ENCODE peak calls at places on chromosomes 5 and 9, in five cellular contexts. K is HepG2, U is K562, G is A549, X is GM12878. D is an unnamed sample.

GRCh38 chr5:134904621-134905245 is at the start of gene PCBD2:
- DNase-seq in K (peak; percentile 80), U (peak; percentile 94), G (peak; percentile 83), X (peak; percentile 73), D (peak; percentile 96)

GRCh38 chr9:86804011-86804410 is 143.3 kb downstream of the GAS1 start:
- DNase-seq in K (no peak), U (no peak), G (no peak), X (no peak), D (no peak)

GRCh38 chr5:107103522-107103921 is 567.2 kb downstream of the EFNA5 start:
- DNase-seq in K (no peak), U (no peak), G (no peak), X (no peak), D (no peak)

GRCh38 chr9:72599874-72600534 is 78.6 kb downstream of the TMC1 start:
- DNase-seq in K (no peak), U (no peak), G (no peak), X (no peak), D (no peak)

GRCh38 chr9:132008184-132008781 is 71.4 kb downstream of the MED27 start:
- DNase-seq in K (no peak), U (no peak), G (peak; percentile 72), X (no peak), D (no peak)

GRCh38 chr5:1512541-1513291 is 11.0 kb downstream of the LPCAT1 start:
- DNase-seq in K (no peak), U (no peak), G (no peak), X (no peak), D (peak; percentile 3)

GRCh38 chr5:105952875-105953274 is 1717.9 kb downstream of the EFNA5 start:
- DNase-seq in K (no peak), U (no peak), G (no peak), X (no peak), D (no peak)

GRCh38 chr5:123681061-123681460 is 169.1 kb downstream of the CSNK1G3 start:
- DNase-seq in K (no peak), U (no peak), G (no peak), X (no peak), D (no peak)

GRCh38 chr5:50923768-50924113 is 257.3 kb downstream of the PARP8 start:
- DNase-seq in K (no peak), U (no peak), G (no peak), X (no peak), D (no peak)

GRCh38 chr9:7376838-7377237 is 422.7 kb downstream of the DMAC1 start:
- DNase-seq in K (no peak), U (no peak), G (no peak), X (no peak), D (no peak)

GRCh38 chr5:112159435-112159834 is 259.6 kb downstream of the EPB41L4A start:
- DNase-seq in K (no peak), U (no peak), G (no peak), X (no peak), D (no peak)

GRCh38 chr9:132977626-132978450 is 656 bp upstream of the GFI1B start:
- DNase-seq in K (peak; percentile 76), U (peak; percentile 93), G (peak; percentile 83), X (no peak), D (peak; percentile 86)

GRCh38 chr5:109141499-109142200 is 268.1 kb downstream of the PJA2 start:
- DNase-seq in K (no peak), U (peak; percentile 51), G (no peak), X (no peak), D (peak; percentile 12)

GRCh38 chr5:89353837-89354551 is 471.0 kb upstream of the MEF2C start:
- DNase-seq in K (no peak), U (peak; percentile 23), G (no peak), X (peak; percentile 55), D (no peak)

GRCh38 chr5:27524515-27524914 is 486.1 kb upstream of the CDH9 start:
- DNase-seq in K (no peak), U (no peak), G (no peak), X (no peak), D (no peak)

GRCh38 chr5:38633505-38633904 is 77.1 kb upstream of the LIFR start:
- DNase-seq in K (no peak), U (no peak), G (no peak), X (no peak), D (no peak)

GRCh38 chr9:134571946-134572914 is 69.4 kb upstream of the COL5A1 start:
- DNase-seq in K (no peak), U (no peak), G (no peak), X (no peak), D (no peak)

GRCh38 chr5:36788365-36788764 is 88.2 kb upstream of the NIPBL start:
- DNase-seq in K (no peak), U (no peak), G (no peak), X (no peak), D (no peak)

GRCh38 chr5:1823381-1824034 is 22.3 kb downstream of the NDUFS6 start:
- DNase-seq in K (no peak), U (no peak), G (no peak), X (no peak), D (no peak)

GRCh38 chr5:1291611-1292080 is 3.2 kb downstream of the TERT start:
- DNase-seq in K (no peak), U (no peak), G (no peak), X (no peak), D (no peak)

GRCh38 chr9:123438321-123438720 is 82.3 kb downstream of the CRB2 start:
- DNase-seq in K (no peak), U (no peak), G (no peak), X (no peak), D (no peak)

GRCh38 chr5:162068412-162068811 is 839 bp downstream of the GABRG2 start:
- DNase-seq in K (peak; percentile 40), U (peak; percentile 8), G (no peak), X (no peak), D (peak; percentile 90)

GRCh38 chr5:68745459-68745858 is 348.4 kb upstream of the SLC30A5 start:
- DNase-seq in K (no peak), U (peak; percentile 19), G (no peak), X (no peak), D (no peak)

GRCh38 chr5:179451813-179452196 is 98.5 kb upstream of the RUFY1 start:
- DNase-seq in K (no peak), U (no peak), G (no peak), X (no peak), D (no peak)

GRCh38 chr5:112848116-112848811 is 12.8 kb upstream of the SRP19 start:
- DNase-seq in K (peak; percentile 76), U (peak; percentile 80), G (peak; percentile 33), X (peak; percentile 51), D (no peak)

GRCh38 chr9:120478208-120478607 is 101.8 kb downstream of the CDK5RAP2 start:
- DNase-seq in K (no peak), U (no peak), G (no peak), X (no peak), D (no peak)

DNA sequence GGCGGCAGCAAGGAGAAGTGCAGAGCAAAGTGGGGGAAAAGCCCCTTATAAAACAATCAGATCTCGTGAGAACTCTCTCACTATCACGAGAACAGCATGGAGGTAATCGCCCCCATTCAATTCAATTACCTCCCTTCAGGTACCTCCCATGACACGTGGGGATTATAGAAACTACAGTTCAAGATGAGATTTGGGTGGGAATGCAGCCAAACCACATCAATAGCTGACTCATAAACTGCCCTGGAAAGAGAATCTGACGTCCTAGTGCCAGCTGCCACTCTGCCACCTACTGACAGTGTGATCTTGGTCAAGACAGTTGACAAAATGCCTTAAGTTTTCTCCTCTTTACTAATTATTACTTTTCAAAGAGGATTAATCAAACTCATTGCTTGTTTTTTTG is 128.3 kb downstream of the GPBP1 start:
- DNase-seq in K (peak; percentile 28), U (no peak), G (no peak), X (peak; percentile 33), D (no peak)
- TF ChIP-seq ESRRA in K (no peak), U (no peak), G (no peak), X (no peak), D (no peak)

DNA sequence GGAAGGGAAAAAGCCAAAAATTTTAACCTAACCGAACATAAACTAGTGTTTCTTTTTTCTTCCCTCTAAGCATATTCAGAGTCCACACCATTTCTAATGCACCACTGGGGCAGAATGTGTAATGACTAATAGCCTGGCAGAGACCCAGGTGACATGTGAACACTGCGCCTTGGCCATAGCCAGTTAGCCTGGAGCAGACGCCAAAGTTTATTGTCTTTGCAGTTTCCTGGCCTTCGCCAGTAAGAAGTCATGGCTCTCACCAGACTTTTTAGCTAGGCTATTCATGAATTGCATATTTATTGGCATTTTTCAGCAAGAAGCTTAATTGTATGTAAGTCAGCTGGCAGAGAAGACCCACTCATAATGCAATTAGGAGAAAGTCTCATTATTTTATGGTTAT is 182.8 kb upstream of the SLC27A6 start:
- DNase-seq in K (no peak), U (no peak), G (no peak), X (no peak), D (no peak)
- TF ChIP-seq ESRRA in K (no peak), U (no peak), G (no peak), X (no peak), D (no peak)

DNA sequence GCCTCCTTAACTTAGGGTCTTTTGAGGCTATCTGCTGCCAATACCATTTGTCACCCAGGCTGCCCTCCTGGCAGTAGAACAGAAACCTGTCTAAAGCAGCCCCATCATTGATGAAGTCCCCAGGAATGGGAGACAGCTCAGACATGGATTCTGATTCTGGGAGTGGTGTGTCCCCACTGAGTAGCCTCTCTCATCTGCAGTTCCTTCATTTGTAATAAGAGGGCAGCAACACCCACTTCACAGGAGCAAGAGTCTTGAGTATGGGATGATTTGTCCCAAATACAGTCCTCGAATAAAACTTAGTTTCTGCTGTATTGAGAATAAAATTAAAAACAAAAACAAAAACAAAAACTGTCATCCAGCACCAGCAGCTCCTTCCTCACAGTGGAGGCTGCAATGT is 167.6 kb downstream of the ASTN2 start:
- DNase-seq in K (peak; percentile 2), U (no peak), G (peak; percentile 28), X (no peak), D (no peak)
- TF ChIP-seq ESRRA in K (no peak), U (no peak), G (no peak), X (no peak), D (no peak)

GRCh38 chr5:132022737-132023136 is 11.3 kb upstream of the ACSL6 start:
- DNase-seq in K (no peak), U (peak; percentile 34), G (no peak), X (no peak), D (no peak)
- TF ChIP-seq ESRRA in K (no peak), U (no peak), G (no peak), X (no peak), D (no peak)

D was measured in WTC11.